ENCODE peak calls at places on chromosomes 6 and 20, in eight cellular contexts. P is WERI-Rb-1; F is stimulated activated CD4-positive, alpha-beta T cell treated with anti-CD3 and anti-CD28 coated beads, Interleukin-4, amount 100 ng/mL, for 24 hours; S is NCI-H510A; I is ovary; X is Peyer's patch; L is NCI-H1694 treated with DMSO at 0.1 percent for 48 hours; V is iris pigment epithelial cell. A is an unnamed sample.

GRCh38 chr6:170075659-170076223 is 215.1 kb downstream of the DLL1 start:
- DNase-seq in S (no peak), F (no peak), L (no peak), X (peak; percentile 47), I (peak; percentile 12), P (no peak), V (no peak), A (no peak)

GRCh38 chr6:106165885-106166485 is 79.8 kb downstream of the PRDM1 start:
- DNase-seq in I (no peak), F (no peak), V (no peak), S (no peak), P (no peak), L (no peak), X (no peak), A (no peak)

GRCh38 chr6:149477544-149477943 is 7.3 kb downstream of the ZC3H12D start:
- DNase-seq in L (no peak), V (no peak), P (no peak), X (peak; percentile 30), I (no peak), F (no peak), S (no peak), A (no peak)

GRCh38 chr6:22886881-22887581 is 317.7 kb downstream of the HDGFL1 start:
- DNase-seq in F (no peak), I (no peak), S (no peak), X (no peak), P (no peak), L (no peak), V (peak; percentile 87), A (no peak)

GRCh38 chr6:21918666-21919065 is 325.1 kb downstream of the SOX4 start:
- DNase-seq in I (no peak), L (no peak), X (no peak), P (no peak), V (no peak), F (no peak), S (no peak), A (no peak)

GRCh38 chr6:15901141-15902115 is 227.5 kb upstream of the MYLIP start:
- DNase-seq in I (no peak), L (no peak), S (no peak), X (peak; percentile 79), P (no peak), V (no peak), F (peak; percentile 12), A (peak; percentile 57)

GRCh38 chr6:26450240-26450639 is 7.5 kb upstream of the BTN2A1 start:
- DNase-seq in S (no peak), F (no peak), X (no peak), I (no peak), P (no peak), V (no peak), L (no peak), A (no peak)

GRCh38 chr20:34271961-34272360 is 30.7 kb downstream of the ASIP start:
- DNase-seq in I (no peak), S (no peak), X (no peak), F (no peak), P (no peak), V (peak; percentile 48), L (no peak), A (no peak)

GRCh38 chr6:81863123-81863522 is 110.6 kb upstream of the TENT5A start:
- DNase-seq in L (no peak), F (no peak), V (no peak), X (no peak), I (no peak), P (no peak), S (no peak), A (no peak)

GRCh38 chr6:28941681-28942448 is 18.1 kb upstream of the TRIM27 start:
- DNase-seq in S (no peak), I (no peak), L (no peak), V (no peak), P (no peak), X (no peak), F (no peak), A (no peak)

GRCh38 chr20:10708342-10709185 is 34.8 kb upstream of the JAG1 start:
- DNase-seq in I (no peak), S (no peak), P (no peak), F (no peak), L (no peak), X (no peak), V (peak; percentile 87), A (no peak)

GRCh38 chr6:72733045-72733444 is 111.2 kb downstream of the KCNQ5 start:
- DNase-seq in P (no peak), V (no peak), L (no peak), X (no peak), S (no peak), F (no peak), I (no peak), A (no peak)

GRCh38 chr6:169253341-169253740 is 305 bp downstream of the THBS2 start:
- DNase-seq in V (peak; percentile 50), P (no peak), X (peak; percentile 34), S (no peak), L (no peak), F (no peak), I (peak; percentile 53), A (no peak)

GRCh38 chr20:32326507-32326851 is 31.7 kb upstream of the ASXL1 start:
- DNase-seq in X (no peak), I (no peak), V (peak; percentile 27), F (no peak), L (no peak), P (no peak), S (peak; percentile 63), A (no peak)

GRCh38 chr6:113882341-113882740 is 25.2 kb downstream of the MARCKS start:
- DNase-seq in V (no peak), F (no peak), S (no peak), P (no peak), L (no peak), I (no peak), X (no peak), A (no peak)

GRCh38 chr6:25054469-25054868 is 118.7 kb upstream of the RIPOR2 start:
- DNase-seq in X (no peak), P (no peak), V (peak; percentile 85), S (no peak), F (no peak), I (no peak), L (no peak), A (no peak)

GRCh38 chr20:32457476-32457986 is 99.4 kb downstream of the ASXL1 start:
- DNase-seq in F (no peak), P (peak; percentile 96), L (no peak), I (peak; percentile 73), V (peak; percentile 73), X (no peak), S (peak; percentile 70), A (no peak)

GRCh38 chr6:56714982-56715456 is 72.3 kb upstream of the DST start:
- DNase-seq in P (peak; percentile 42), S (peak; percentile 20), L (no peak), F (no peak), X (no peak), I (no peak), V (peak; percentile 86), A (no peak)

GRCh38 chr6:148888853-148889252 is 142.0 kb downstream of the UST start:
- DNase-seq in S (no peak), P (no peak), L (no peak), V (peak; percentile 31), I (no peak), X (no peak), F (no peak), A (no peak)

GRCh38 chr20:54132612-54133433 is 41.0 kb downstream of the CYP24A1 start:
- DNase-seq in F (no peak), P (no peak), X (peak; percentile 57), I (no peak), L (no peak), S (peak; percentile 17), V (peak; percentile 100), A (no peak)

GRCh38 chr20:1360094-1360493 is 31.2 kb upstream of the SDCBP2 start:
- DNase-seq in V (no peak), I (no peak), S (no peak), F (no peak), P (no peak), L (no peak), X (no peak), A (no peak)

GRCh38 chr20:56299362-56299761 is 50.8 kb downstream of the MC3R start:
- DNase-seq in L (no peak), I (no peak), F (no peak), S (no peak), P (no peak), V (no peak), X (no peak), A (no peak)

GRCh38 chr6:136553166-136553787 is 3.1 kb upstream of the MAP7 start:
- DNase-seq in S (no peak), L (no peak), V (no peak), I (no peak), F (no peak), X (peak; percentile 72), P (no peak), A (no peak)

GRCh38 chr6:30547454-30547853 is 8.8 kb downstream of the GNL1 start:
- DNase-seq in V (no peak), L (no peak), F (no peak), X (no peak), S (no peak), I (no peak), P (no peak), A (no peak)

GRCh38 chr6:113695506-113695905 is 161.6 kb upstream of the MARCKS start:
- DNase-seq in V (peak; percentile 94), P (no peak), I (no peak), X (no peak), L (no peak), S (no peak), F (no peak), A (no peak)

GRCh38 chr6:41736800-41737555 is 1.6 kb upstream of the TFEB start:
- DNase-seq in X (no peak), L (no peak), V (no peak), F (no peak), S (no peak), I (no peak), P (no peak), A (no peak)

GRCh38 chr20:19859444-19859843 is 101.4 kb downstream of the RIN2 start:
- DNase-seq in X (no peak), I (no peak), V (no peak), F (no peak), S (no peak), P (no peak), L (no peak), A (no peak)

A was measured in activated CD4-positive, alpha-beta memory T cell treated with anti-CD3 and anti-CD28 coated beads for 36 hours.